ENCODE peak calls at places on chromosomes 12 and 14, in six cellular contexts. One of them, this sample, is unnamed.

GRCh38 chr12:11486623-11487444 is 91.5 kb upstream of the PRB2 start:
- DNase-seq in EH: peak; percentile 87
- DNase-seq in heart left ventricle: peak; percentile 74
- DNase-seq in AG09319: peak; percentile 64
- DNase-seq in naive B cell: peak; percentile 68
- DNase-seq in thyroid gland: peak; percentile 82
- DNase-seq in this sample: peak; percentile 80

GRCh38 chr14:54220122-54220691 is 176.6 kb upstream of the CDKN3 start:
- DNase-seq in EH: no peak
- DNase-seq in AG09319: no peak
- DNase-seq in heart left ventricle: no peak
- DNase-seq in naive B cell: no peak
- DNase-seq in thyroid gland: peak; percentile 28
- DNase-seq in this sample: peak; percentile 65

GRCh38 chr12:113895176-113895575 is 70.9 kb downstream of the RBM19 start:
- DNase-seq in naive B cell: no peak
- DNase-seq in thyroid gland: no peak
- DNase-seq in AG09319: no peak
- DNase-seq in heart left ventricle: no peak
- DNase-seq in EH: no peak
- DNase-seq in this sample: no peak

GRCh38 chr14:85764809-85765208 is 234.9 kb downstream of the FLRT2 start:
- DNase-seq in thyroid gland: no peak
- DNase-seq in naive B cell: no peak
- DNase-seq in AG09319: no peak
- DNase-seq in heart left ventricle: no peak
- DNase-seq in EH: no peak
- DNase-seq in this sample: no peak

GRCh38 chr12:52977195-52977594 is 28.3 kb downstream of the KRT18 start:
- DNase-seq in thyroid gland: no peak
- DNase-seq in naive B cell: no peak
- DNase-seq in EH: peak; percentile 76
- DNase-seq in heart left ventricle: no peak
- DNase-seq in AG09319: no peak
- DNase-seq in this sample: no peak

GRCh38 chr12:92469837-92470236 is 233.0 kb upstream of the PLEKHG7 start:
- DNase-seq in heart left ventricle: peak; percentile 75
- DNase-seq in EH: peak; percentile 25
- DNase-seq in naive B cell: no peak
- DNase-seq in AG09319: no peak
- DNase-seq in thyroid gland: peak; percentile 56
- DNase-seq in this sample: no peak

GRCh38 chr12:48118491-48118890 is 673 bp upstream of the PFKM start:
- DNase-seq in EH: no peak
- DNase-seq in thyroid gland: peak; percentile 19
- DNase-seq in naive B cell: no peak
- DNase-seq in heart left ventricle: no peak
- DNase-seq in AG09319: no peak
- DNase-seq in this sample: no peak

GRCh38 chr12:130849561-130850417 is 10.7 kb upstream of the STX2 start:
- DNase-seq in EH: no peak
- DNase-seq in heart left ventricle: no peak
- DNase-seq in thyroid gland: peak; percentile 63
- DNase-seq in AG09319: no peak
- DNase-seq in naive B cell: no peak
- DNase-seq in this sample: no peak

GRCh38 chr12:113831016-113831415 is 135.1 kb downstream of the RBM19 start:
- DNase-seq in thyroid gland: no peak
- DNase-seq in heart left ventricle: no peak
- DNase-seq in naive B cell: no peak
- DNase-seq in EH: peak; percentile 82
- DNase-seq in AG09319: peak; percentile 15
- DNase-seq in this sample: no peak

GRCh38 chr12:110111476-110112334 is 12.5 kb upstream of the IFT81 start:
- DNase-seq in heart left ventricle: no peak
- DNase-seq in thyroid gland: peak; percentile 56
- DNase-seq in AG09319: no peak
- DNase-seq in EH: peak; percentile 18
- DNase-seq in naive B cell: no peak
- DNase-seq in this sample: no peak

GRCh38 chr14:98822917-98823316 is 449.1 kb downstream of the BCL11B start:
- DNase-seq in naive B cell: no peak
- DNase-seq in EH: no peak
- DNase-seq in heart left ventricle: no peak
- DNase-seq in AG09319: no peak
- DNase-seq in thyroid gland: no peak
- DNase-seq in this sample: no peak

This sample was measured in retina.